ENCODE peak calls at places on chromosomes 6 and 20, in nine cellular contexts. One of them, this sample, is unnamed. For H3K4me1, the result is how much of the 10 kb centered on the place peaks cover.

GRCh38 chr6:21594427-21595264 is 1.1 kb downstream of the SOX4 start:
- DNase-seq in uterus: peak
- DNase-seq in GM23338: peak
- DNase-seq in pancreas: peak
- DNase-seq in SK-N-SH: peak
- DNase-seq in vagina: no peak
- DNase-seq in heart left ventricle: peak
- DNase-seq in body of pancreas: peak
- DNase-seq in Panc1: no peak
- DNase-seq in this sample: peak

GRCh38 chr6:105807905-105808304 is 278.2 kb upstream of the PRDM1 start:
- DNase-seq in uterus: no peak
- DNase-seq in GM23338: no peak
- DNase-seq in pancreas: no peak
- DNase-seq in SK-N-SH: no peak
- DNase-seq in vagina: no peak
- DNase-seq in heart left ventricle: no peak
- DNase-seq in body of pancreas: no peak
- DNase-seq in Panc1: no peak
- DNase-seq in this sample: no peak

GRCh38 chr20:22584630-22584921 is 204 bp upstream of the FOXA2 start:
- DNase-seq in uterus: no peak
- DNase-seq in GM23338: peak
- DNase-seq in pancreas: no peak
- DNase-seq in SK-N-SH: no peak
- DNase-seq in vagina: no peak
- DNase-seq in heart left ventricle: no peak
- DNase-seq in body of pancreas: peak
- DNase-seq in Panc1: no peak
- DNase-seq in this sample: no peak

GRCh38 chr20:59845472-59845871 is 88.0 kb downstream of the SYCP2 start:
- DNase-seq in uterus: no peak
- DNase-seq in GM23338: no peak
- DNase-seq in pancreas: no peak
- DNase-seq in SK-N-SH: no peak
- DNase-seq in vagina: no peak
- DNase-seq in heart left ventricle: no peak
- DNase-seq in body of pancreas: no peak
- DNase-seq in Panc1: peak
- DNase-seq in this sample: no peak

GRCh38 chr6:37536462-37537225 is 37.0 kb upstream of the CCDC167 start:
- DNase-seq in uterus: no peak
- DNase-seq in GM23338: peak
- DNase-seq in pancreas: no peak
- DNase-seq in SK-N-SH: peak
- DNase-seq in vagina: no peak
- DNase-seq in heart left ventricle: no peak
- DNase-seq in body of pancreas: no peak
- DNase-seq in Panc1: no peak
- DNase-seq in this sample: no peak

GRCh38 chr6:33091957-33092356 is 16.2 kb downstream of the HLA-DPB1 start:
- DNase-seq in uterus: no peak
- DNase-seq in GM23338: peak
- DNase-seq in pancreas: peak
- DNase-seq in SK-N-SH: peak
- DNase-seq in vagina: peak
- DNase-seq in heart left ventricle: no peak
- DNase-seq in body of pancreas: peak
- DNase-seq in Panc1: no peak
- DNase-seq in this sample: peak

GRCh38 chr6:161434921-161435411 is 161.1 kb upstream of the AGPAT4 start:
- DNase-seq in uterus: no peak
- DNase-seq in GM23338: no peak
- DNase-seq in pancreas: peak
- DNase-seq in SK-N-SH: no peak
- DNase-seq in vagina: no peak
- DNase-seq in heart left ventricle: no peak
- DNase-seq in body of pancreas: peak
- DNase-seq in Panc1: no peak
- DNase-seq in this sample: no peak

GRCh38 chr20:362271-363254 is 15.7 kb downstream of the NRSN2 start:
- DNase-seq in uterus: peak
- DNase-seq in GM23338: peak
- DNase-seq in pancreas: peak
- DNase-seq in SK-N-SH: peak
- DNase-seq in vagina: no peak
- DNase-seq in heart left ventricle: peak
- DNase-seq in body of pancreas: peak
- DNase-seq in Panc1: no peak
- DNase-seq in this sample: no peak

GRCh38 chr20:5608104-5608447 is 142.1 kb upstream of the SHLD1 start:
- DNase-seq in uterus: no peak
- DNase-seq in GM23338: no peak
- DNase-seq in pancreas: no peak
- DNase-seq in SK-N-SH: peak
- DNase-seq in vagina: no peak
- DNase-seq in heart left ventricle: no peak
- DNase-seq in body of pancreas: no peak
- DNase-seq in Panc1: no peak
- DNase-seq in this sample: no peak

GRCh38 chr20:64246616-64247311 is 8.8 kb upstream of the PCMTD2 start:
- DNase-seq in uterus: no peak
- DNase-seq in GM23338: no peak
- DNase-seq in pancreas: peak
- DNase-seq in SK-N-SH: peak
- DNase-seq in vagina: no peak
- DNase-seq in heart left ventricle: no peak
- DNase-seq in body of pancreas: no peak
- DNase-seq in Panc1: no peak
- DNase-seq in this sample: no peak

GRCh38 chr20:51331466-51331865 is 211.1 kb downstream of the NFATC2 start:
- DNase-seq in uterus: no peak
- DNase-seq in GM23338: no peak
- DNase-seq in pancreas: no peak
- DNase-seq in SK-N-SH: no peak
- DNase-seq in vagina: no peak
- DNase-seq in heart left ventricle: no peak
- DNase-seq in body of pancreas: no peak
- DNase-seq in Panc1: no peak
- DNase-seq in this sample: no peak

GRCh38 chr20:47799116-47799715 is 13.9 kb upstream of the SULF2 start:
- DNase-seq in uterus: no peak
- DNase-seq in GM23338: no peak
- DNase-seq in pancreas: no peak
- DNase-seq in SK-N-SH: no peak
- DNase-seq in vagina: no peak
- DNase-seq in heart left ventricle: peak
- DNase-seq in body of pancreas: no peak
- DNase-seq in Panc1: no peak
- DNase-seq in this sample: no peak

GRCh38 chr6:156828280-156828703 is 51.1 kb downstream of the ARID1B start:
- DNase-seq in uterus: no peak
- DNase-seq in GM23338: no peak
- DNase-seq in pancreas: peak
- DNase-seq in SK-N-SH: no peak
- DNase-seq in vagina: no peak
- DNase-seq in heart left ventricle: peak
- DNase-seq in body of pancreas: peak
- DNase-seq in Panc1: peak
- DNase-seq in this sample: no peak

GRCh38 chr20:4451487-4451886 is 270.2 kb upstream of the PRND start:
- DNase-seq in uterus: no peak
- DNase-seq in GM23338: no peak
- DNase-seq in pancreas: no peak
- DNase-seq in SK-N-SH: no peak
- DNase-seq in vagina: no peak
- DNase-seq in heart left ventricle: no peak
- DNase-seq in body of pancreas: no peak
- DNase-seq in Panc1: no peak
- DNase-seq in this sample: no peak

GRCh38 chr20:1926237-1926636 is 31.0 kb downstream of the SIRPA start:
- DNase-seq in uterus: no peak
- DNase-seq in GM23338: no peak
- DNase-seq in pancreas: peak
- DNase-seq in SK-N-SH: no peak
- DNase-seq in vagina: no peak
- DNase-seq in heart left ventricle: no peak
- DNase-seq in body of pancreas: no peak
- DNase-seq in Panc1: no peak
- DNase-seq in this sample: no peak

DNA sequence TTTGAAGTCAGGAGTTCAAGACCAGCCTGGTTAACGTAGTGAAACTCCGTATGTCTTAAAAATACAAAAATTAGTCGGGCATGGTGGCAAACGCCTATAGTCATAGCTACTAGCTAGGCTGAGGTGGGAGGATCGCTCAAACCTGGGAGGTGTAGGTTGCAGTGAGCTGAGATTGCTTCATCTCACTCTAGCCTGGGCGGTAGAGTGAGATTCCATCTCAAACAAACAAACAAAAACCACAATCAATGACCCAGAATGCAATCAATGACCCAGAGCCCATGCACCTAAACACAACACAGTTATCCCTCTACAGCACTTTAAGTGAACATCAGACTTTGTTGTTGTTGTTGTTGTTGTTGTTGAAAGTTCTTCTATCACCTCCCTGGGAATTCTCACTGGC is 77.9 kb downstream of the MYB start:
- DNase-seq in uterus: no peak
- DNase-seq in GM23338: no peak
- DNase-seq in pancreas: no peak
- DNase-seq in SK-N-SH: no peak
- DNase-seq in vagina: no peak
- DNase-seq in heart left ventricle: no peak
- DNase-seq in body of pancreas: no peak
- DNase-seq in Panc1: no peak
- DNase-seq in this sample: no peak
- H3K27ac ChIP-seq in uterus: no peak
- H3K27ac ChIP-seq in GM23338: no peak
- H3K27ac ChIP-seq in pancreas: no peak
- H3K27ac ChIP-seq in SK-N-SH: no peak
- H3K27ac ChIP-seq in vagina: no peak
- H3K27ac ChIP-seq in heart left ventricle: no peak
- H3K27ac ChIP-seq in body of pancreas: no peak
- H3K27ac ChIP-seq in Panc1: no peak
- H3K27ac ChIP-seq in this sample: no peak

DNA sequence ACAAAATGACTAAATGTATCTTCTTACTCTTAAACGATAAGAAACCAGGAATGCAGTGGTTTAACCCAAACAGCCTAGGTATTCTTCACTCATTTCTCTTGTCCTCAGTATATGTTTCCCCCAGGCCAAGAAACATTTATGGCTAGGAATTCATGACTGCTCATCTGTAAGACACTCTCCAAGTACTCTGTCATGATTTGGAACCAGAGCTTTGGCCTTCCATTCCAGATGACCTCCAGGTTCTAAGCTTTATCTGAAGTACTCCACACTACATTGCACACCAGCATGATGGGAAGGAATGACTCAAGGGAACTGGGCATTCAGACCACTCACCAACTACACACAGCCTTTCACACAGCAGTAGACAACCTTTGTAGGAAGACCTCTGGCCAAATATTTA is 29.3 kb downstream of the NT5E start:
- DNase-seq in uterus: no peak
- DNase-seq in GM23338: no peak
- DNase-seq in pancreas: no peak
- DNase-seq in SK-N-SH: no peak
- DNase-seq in vagina: no peak
- DNase-seq in heart left ventricle: no peak
- DNase-seq in body of pancreas: no peak
- DNase-seq in Panc1: no peak
- DNase-seq in this sample: no peak
- H3K4me1 ChIP-seq in uterus: under half
- H3K4me1 ChIP-seq in GM23338: under half
- H3K4me1 ChIP-seq in pancreas: under half
- H3K4me1 ChIP-seq in SK-N-SH: under half
- H3K4me1 ChIP-seq in vagina: under half
- H3K4me1 ChIP-seq in heart left ventricle: under half
- H3K4me1 ChIP-seq in body of pancreas: under half
- H3K4me1 ChIP-seq in Panc1: under half
- H3K4me1 ChIP-seq in this sample: under half

GRCh38 chr6:89887452-89888137 is 6.7 kb upstream of the GJA10 start:
- DNase-seq in uterus: no peak
- DNase-seq in GM23338: peak
- DNase-seq in pancreas: no peak
- DNase-seq in SK-N-SH: peak
- DNase-seq in vagina: no peak
- DNase-seq in heart left ventricle: no peak
- DNase-seq in body of pancreas: no peak
- DNase-seq in Panc1: no peak
- DNase-seq in this sample: no peak
- TF ChIP-seq CTCF in uterus: no peak
- TF ChIP-seq CTCF in GM23338: peak
- TF ChIP-seq CTCF in pancreas: no peak
- TF ChIP-seq CTCF in SK-N-SH: no peak
- TF ChIP-seq CTCF in vagina: no peak
- TF ChIP-seq CTCF in heart left ventricle: no peak
- TF ChIP-seq CTCF in body of pancreas: no peak
- TF ChIP-seq CTCF in Panc1: no peak
- TF ChIP-seq CTCF in this sample: no peak

DNA sequence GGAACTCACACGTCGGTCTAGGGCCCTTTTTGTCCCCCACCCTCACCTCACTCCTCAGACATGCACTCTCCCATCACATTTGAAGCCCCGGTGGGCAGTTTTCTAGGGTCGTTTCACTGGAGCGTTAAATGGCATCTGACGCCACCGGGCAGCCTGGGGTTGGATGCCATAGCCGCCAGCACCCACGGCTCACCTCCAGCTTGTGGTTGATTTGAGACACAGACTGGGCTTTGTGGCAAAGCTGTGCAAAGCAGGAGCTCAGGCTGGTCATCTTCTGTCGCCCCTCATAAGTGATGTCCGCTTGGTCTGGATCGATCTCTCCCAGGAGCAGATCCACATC is 530 bp downstream of the GOPC start:
- DNase-seq in uterus: no peak
- DNase-seq in GM23338: peak
- DNase-seq in pancreas: no peak
- DNase-seq in SK-N-SH: no peak
- DNase-seq in vagina: no peak
- DNase-seq in heart left ventricle: peak
- DNase-seq in body of pancreas: no peak
- DNase-seq in Panc1: no peak
- DNase-seq in this sample: no peak
- H3K27ac ChIP-seq in uterus: peak
- H3K27ac ChIP-seq in GM23338: no peak
- H3K27ac ChIP-seq in pancreas: peak
- H3K27ac ChIP-seq in SK-N-SH: peak
- H3K27ac ChIP-seq in vagina: peak
- H3K27ac ChIP-seq in heart left ventricle: peak
- H3K27ac ChIP-seq in body of pancreas: peak
- H3K27ac ChIP-seq in Panc1: peak
- H3K27ac ChIP-seq in this sample: peak

GRCh38 chr20:38162149-38162548 is 2.9 kb downstream of the TGM2 start:
- DNase-seq in uterus: no peak
- DNase-seq in GM23338: no peak
- DNase-seq in pancreas: no peak
- DNase-seq in SK-N-SH: no peak
- DNase-seq in vagina: no peak
- DNase-seq in heart left ventricle: no peak
- DNase-seq in body of pancreas: no peak
- DNase-seq in Panc1: no peak
- DNase-seq in this sample: no peak
- H3K4me1 ChIP-seq in uterus: under half
- H3K4me1 ChIP-seq in GM23338: under half
- H3K4me1 ChIP-seq in pancreas: under half
- H3K4me1 ChIP-seq in SK-N-SH: under half
- H3K4me1 ChIP-seq in vagina: half or more
- H3K4me1 ChIP-seq in heart left ventricle: under half
- H3K4me1 ChIP-seq in body of pancreas: under half
- H3K4me1 ChIP-seq in Panc1: under half
- H3K4me1 ChIP-seq in this sample: under half